ENCODE peak calls at places on chromosomes 3 and 15, in ten cellular contexts. W is ovary, Q is upper lobe of right lung, B is IMR-90, G is heart left ventricle, U is transverse colon, R is uterus, C is hepatocyte, I is sigmoid colon, X is tibial nerve. F is an unnamed sample.

GRCh38 chr15:81294501-81294850 is 29.5 kb downstream of the STARD5 start:
- DNase-seq in I (no peak), X (no peak), W (no peak), C (no peak), Q (no peak), U (peak; percentile 48), G (no peak), R (no peak), B (no peak), F (no peak)

GRCh38 chr3:100033184-100033583 is 81.1 kb downstream of the FILIP1L start:
- DNase-seq in B (peak; percentile 81), G (no peak), I (no peak), C (peak; percentile 53), U (no peak), Q (no peak), W (peak; percentile 37), R (no peak), X (no peak), F (peak; percentile 78)

GRCh38 chr3:53773586-53774368 is 72.4 kb downstream of the CHDH start:
- DNase-seq in W (peak; percentile 40), I (no peak), Q (no peak), X (peak; percentile 53), G (no peak), C (peak; percentile 65), B (peak; percentile 89), R (peak; percentile 67), U (no peak), F (no peak)

GRCh38 chr15:98983333-98983732 is 24.3 kb downstream of the PGPEP1L start:
- DNase-seq in W (peak; percentile 83), U (peak; percentile 16), G (peak; percentile 37), C (no peak), X (peak; percentile 78), I (peak; percentile 74), Q (no peak), B (peak; percentile 84), R (peak; percentile 69), F (no peak)

GRCh38 chr15:40345225-40345866 is 4.6 kb upstream of the CCDC9B start:
- DNase-seq in R (no peak), U (peak; percentile 20), Q (no peak), B (no peak), I (no peak), C (no peak), W (no peak), X (no peak), G (no peak), F (no peak)

GRCh38 chr3:14452676-14453367 is 50.4 kb downstream of the SLC6A6 start:
- DNase-seq in X (peak; percentile 88), U (peak; percentile 89), C (peak; percentile 81), W (peak; percentile 97), I (peak; percentile 98), R (peak; percentile 98), B (peak; percentile 98), G (peak; percentile 95), Q (no peak), F (no peak)

GRCh38 chr3:119352235-119352634 is 58.1 kb downstream of the ARHGAP31 start:
- DNase-seq in X (no peak), G (no peak), R (no peak), C (no peak), Q (no peak), U (no peak), I (no peak), B (peak; percentile 31), W (no peak), F (peak; percentile 22)

GRCh38 chr15:49855917-49856637 is 235.2 kb downstream of the DTWD1 start:
- DNase-seq in Q (no peak), B (peak; percentile 99), U (no peak), X (peak; percentile 22), R (peak; percentile 52), W (peak; percentile 54), C (no peak), I (no peak), G (peak; percentile 22), F (no peak)

GRCh38 chr3:108004647-108005046 is 86.2 kb downstream of the CD47 start:
- DNase-seq in B (no peak), C (no peak), G (no peak), I (no peak), U (no peak), Q (peak; percentile 71), X (no peak), W (no peak), R (no peak), F (no peak)

GRCh38 chr3:194682651-194683310 is 2.9 kb upstream of the FAM43A start:
- DNase-seq in I (peak; percentile 83), G (peak; percentile 68), U (peak; percentile 79), C (peak; percentile 90), W (peak; percentile 75), B (peak; percentile 86), R (peak; percentile 76), Q (peak; percentile 76), X (peak; percentile 72), F (peak; percentile 84)

GRCh38 chr3:12507871-12508281 is 23.6 kb downstream of the TSEN2 start:
- DNase-seq in W (peak; percentile 43), Q (no peak), G (peak; percentile 39), R (peak; percentile 47), U (no peak), I (no peak), B (peak; percentile 73), C (peak; percentile 13), X (no peak), F (no peak)

GRCh38 chr3:162337630-162338029 is 841.0 kb downstream of the OTOL1 start:
- DNase-seq in Q (no peak), C (no peak), B (peak; percentile 34), G (no peak), U (no peak), I (no peak), X (no peak), R (no peak), W (no peak), F (no peak)

DNA sequence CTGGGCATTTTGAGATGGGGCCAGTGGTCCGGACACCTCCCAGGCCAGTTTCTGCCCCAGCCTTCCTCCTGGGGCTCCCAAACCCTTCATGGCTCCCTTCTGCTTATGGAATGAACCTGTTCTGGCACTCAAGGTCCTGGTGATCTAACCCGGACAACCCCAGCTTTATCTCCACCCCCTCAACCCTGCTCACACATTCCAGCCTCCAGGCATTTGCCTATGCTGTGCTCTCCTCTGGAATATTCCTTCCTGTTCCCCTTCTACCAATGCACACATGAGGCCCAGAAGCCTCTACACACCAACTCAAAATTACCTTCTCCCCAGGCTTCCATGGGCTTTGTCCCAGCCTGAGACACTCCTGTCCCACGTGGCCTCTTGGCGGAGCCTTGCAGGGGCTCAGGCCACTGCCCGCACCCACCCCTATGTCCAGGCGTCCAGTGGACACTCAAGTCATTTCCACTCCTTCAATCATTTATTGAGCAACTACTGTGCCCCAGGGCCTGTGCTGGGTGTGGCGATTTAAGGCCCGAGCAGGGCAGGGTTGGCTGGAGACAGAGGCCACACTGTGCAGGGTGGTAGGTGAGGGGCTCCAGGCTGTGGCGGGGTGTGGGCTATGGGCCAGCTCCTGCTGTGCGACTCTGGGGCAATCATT is 18.8 kb downstream of the PLXND1 start:
- DNase-seq in C (no peak), U (no peak), W (no peak), B (no peak), X (no peak), I (no peak), G (no peak), Q (no peak), R (no peak), F (no peak)
- H3K9me3 ChIP-seq in C (no peaks in the 10 kb centered on the region), U (no peaks in the 10 kb centered on the region), W (no peaks in the 10 kb centered on the region), B (no peaks in the 10 kb centered on the region), X (no peaks in the 10 kb centered on the region), I (no peaks in the 10 kb centered on the region), G (no peaks in the 10 kb centered on the region), Q (no peaks in the 10 kb centered on the region), R (no peaks in the 10 kb centered on the region), F (no peaks in the 10 kb centered on the region)

GRCh38 chr3:72897758-72898007 is 9.8 kb downstream of the GXYLT2 start:
- DNase-seq in W (no peak), C (no peak), B (no peak), U (no peak), G (no peak), X (no peak), I (no peak), Q (no peak), R (no peak), F (no peak)

GRCh38 chr3:72896996-72897757 is 9.3 kb downstream of the GXYLT2 start:
- DNase-seq in I (no peak), Q (no peak), W (no peak), R (no peak), C (peak; percentile 38), B (peak; percentile 69), X (no peak), U (no peak), G (no peak), F (no peak)

GRCh38 chr3:72892870-72893269 is 5.0 kb downstream of the GXYLT2 start:
- DNase-seq in U (no peak), B (no peak), C (no peak), G (no peak), Q (no peak), I (no peak), R (no peak), W (no peak), X (no peak), F (no peak)

GRCh38 chr3:72892081-72892763 is 4.4 kb downstream of the GXYLT2 start:
- DNase-seq in X (peak; percentile 45), Q (no peak), I (peak; percentile 80), R (peak; percentile 70), W (peak; percentile 46), B (peak; percentile 94), C (peak; percentile 55), G (peak; percentile 48), U (peak; percentile 27), F (no peak)

GRCh38 chr3:72894941-72895552 is 7.2 kb downstream of the GXYLT2 start:
- DNase-seq in Q (no peak), I (no peak), R (no peak), C (no peak), U (no peak), B (no peak), W (no peak), G (no peak), X (no peak), F (no peak)
- H3K27me3 ChIP-seq in Q (no peaks in the 10 kb centered on the region), I (no peaks in the 10 kb centered on the region), R (no peaks in the 10 kb centered on the region), C (no peaks in the 10 kb centered on the region), U (no peaks in the 10 kb centered on the region), B (no peaks in the 10 kb centered on the region), W (no peaks in the 10 kb centered on the region), G (no peaks in the 10 kb centered on the region), X (no peaks in the 10 kb centered on the region), F (no peaks in the 10 kb centered on the region)

GRCh38 chr3:51391566-51392300 is 648 bp downstream of the RBM15B start:
- DNase-seq in B (peak; percentile 28), U (peak; percentile 31), C (peak; percentile 60), I (no peak), R (no peak), W (no peak), X (no peak), G (peak; percentile 56), Q (peak; percentile 78), F (peak; percentile 43)
- H3K36me3 ChIP-seq in B (peaks cover 65% of the 10 kb centered on the region), U (peaks cover 11% of the 10 kb centered on the region), C (peaks cover 3% of the 10 kb centered on the region), I (peaks cover 51% of the 10 kb centered on the region), R (no peaks in the 10 kb centered on the region), W (no peaks in the 10 kb centered on the region), X (no peaks in the 10 kb centered on the region), G (peaks cover 10% of the 10 kb centered on the region), Q (peaks cover 68% of the 10 kb centered on the region), F (peaks cover 5% of the 10 kb centered on the region)

DNA sequence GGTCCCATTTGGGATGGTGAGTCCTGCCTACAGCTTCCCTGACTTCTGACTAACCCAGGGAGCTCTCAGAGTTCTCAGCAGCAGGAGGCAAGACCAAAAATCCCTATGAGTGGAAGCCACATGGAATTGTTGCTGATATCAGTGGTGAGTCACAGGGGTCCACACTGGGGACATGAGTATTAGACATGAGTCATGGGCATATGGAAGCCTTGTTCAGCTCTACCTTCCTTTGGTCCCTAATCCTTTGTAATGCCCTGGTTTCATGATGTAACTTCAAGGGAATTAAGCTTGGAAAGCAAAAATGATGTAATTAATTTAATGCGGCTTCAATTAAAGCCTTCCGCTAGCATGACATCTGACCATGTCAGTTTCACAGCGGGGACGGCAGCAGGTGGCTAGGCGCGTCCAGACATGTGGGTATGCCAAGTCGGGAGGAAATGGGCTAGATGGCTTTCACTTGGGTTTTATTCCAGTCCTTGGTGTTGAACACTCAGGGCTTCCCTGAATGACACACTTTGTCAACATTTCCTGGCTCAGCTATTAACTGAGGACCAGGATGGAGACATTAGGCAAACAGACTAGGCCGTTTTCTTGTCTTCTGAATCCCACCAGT is 176.1 kb upstream of the RGMA start:
- DNase-seq in R (no peak), Q (no peak), I (no peak), B (no peak), U (no peak), W (no peak), X (no peak), G (no peak), C (peak; percentile 29), F (no peak)
- H3K9me3 ChIP-seq in R (no peaks in the 10 kb centered on the region), Q (no peaks in the 10 kb centered on the region), I (no peaks in the 10 kb centered on the region), B (peaks cover 38% of the 10 kb centered on the region), U (no peaks in the 10 kb centered on the region), W (no peaks in the 10 kb centered on the region), X (no peaks in the 10 kb centered on the region), G (peaks cover 11% of the 10 kb centered on the region), C (no peaks in the 10 kb centered on the region), F (no peaks in the 10 kb centered on the region)

F was measured in Caco-2.